ENCODE peak calls at places on chromosomes 2 and 18, in four cellular contexts. A is prostate gland, L is neural crest cell, U is type B pancreatic cell. Q is an unnamed sample.

GRCh38 chr2:64063454-64063853 is 44.2 kb upstream of the VPS54 start:
- DNase-seq in A (peak), L (no peak), U (no peak), Q (no peak)

GRCh38 chr18:52242711-52243110 is 97.3 kb upstream of the DCC start:
- DNase-seq in A (no peak), L (no peak), U (no peak), Q (no peak)

GRCh38 chr18:63236417-63236816 is 83.2 kb downstream of the BCL2 start:
- DNase-seq in A (no peak), L (no peak), U (no peak), Q (no peak)

GRCh38 chr2:232611559-232612218 is 21.7 kb upstream of the EFHD1 start:
- DNase-seq in A (peak), L (peak), U (no peak), Q (peak)

GRCh38 chr2:177675256-177676220 is 283.0 kb downstream of the AGPS start:
- DNase-seq in A (no peak), L (no peak), U (no peak), Q (no peak)

GRCh38 chr2:3377279-3377611 is 373 bp downstream of the EIPR1 start:
- DNase-seq in A (no peak), L (no peak), U (no peak), Q (no peak)

GRCh38 chr2:128237081-128237534 is 81.6 kb downstream of the HS6ST1 start:
- DNase-seq in A (no peak), L (no peak), U (no peak), Q (no peak)

GRCh38 chr2:74474481-74474880 is 2.0 kb upstream of the MRPL53 start:
- DNase-seq in A (no peak), L (no peak), U (no peak), Q (no peak)

GRCh38 chr2:142603761-142604160 is 273.7 kb upstream of the KYNU start:
- DNase-seq in A (no peak), L (no peak), U (no peak), Q (no peak)

GRCh38 chr2:42835577-42836371 is 43.4 kb upstream of the HAAO start:
- DNase-seq in A (no peak), L (no peak), U (peak), Q (no peak)

GRCh38 chr2:130787841-130788240 is 32.5 kb downstream of the AMER3 start:
- DNase-seq in A (no peak), L (no peak), U (peak), Q (no peak)

GRCh38 chr2:33023732-33024301 is 77.1 kb downstream of the LTBP1 start:
- DNase-seq in A (no peak), L (no peak), U (no peak), Q (no peak)

GRCh38 chr18:76821356-76821874 is 942 bp upstream of the ZNF236 start:
- DNase-seq in A (no peak), L (no peak), U (no peak), Q (no peak)

GRCh38 chr2:170361359-170361936 is 183.5 kb downstream of the MYO3B start:
- DNase-seq in A (peak), L (peak), U (no peak), Q (peak)

GRCh38 chr2:236654496-236654895 is 84.9 kb downstream of the ACKR3 start:
- DNase-seq in A (no peak), L (no peak), U (no peak), Q (no peak)

GRCh38 chr18:24534737-24535136 is 74.3 kb downstream of the HRH4 start:
- DNase-seq in A (no peak), L (no peak), U (no peak), Q (no peak)

GRCh38 chr18:12417687-12418086 is 10.0 kb downstream of the PRELID3A start:
- DNase-seq in A (no peak), L (no peak), U (no peak), Q (no peak)

GRCh38 chr2:8857709-8858108 is 20.3 kb upstream of the KIDINS220 start:
- DNase-seq in A (no peak), L (no peak), U (no peak), Q (no peak)

GRCh38 chr2:54038835-54039234 is 68.0 kb upstream of the PSME4 start:
- DNase-seq in A (no peak), L (no peak), U (no peak), Q (no peak)

GRCh38 chr2:231597627-231598026 is 5.0 kb downstream of the TEX44 start:
- DNase-seq in A (no peak), L (no peak), U (no peak), Q (no peak)

GRCh38 chr2:21379140-21379539 is 255.4 kb downstream of the TDRD15 start:
- DNase-seq in A (no peak), L (no peak), U (no peak), Q (no peak)

GRCh38 chr2:197674546-197674945 is 841 bp downstream of the RFTN2 start:
- DNase-seq in A (no peak), L (no peak), U (no peak), Q (no peak)

GRCh38 chr2:168700615-168701245 is 101.7 kb upstream of the NOSTRIN start:
- DNase-seq in A (no peak), L (no peak), U (no peak), Q (no peak)

GRCh38 chr2:106332054-106332453 is 136.2 kb downstream of the RGPD3 start:
- DNase-seq in A (no peak), L (no peak), U (no peak), Q (no peak)

GRCh38 chr2:3517948-3518495 is 1.3 kb downstream of the ADI1 start:
- DNase-seq in A (no peak), L (no peak), U (no peak), Q (no peak)

GRCh38 chr2:142061733-142062132 is 69.1 kb downstream of the LRP1B start:
- DNase-seq in A (no peak), L (no peak), U (no peak), Q (no peak)

GRCh38 chr2:149219853-149220252 is 110.5 kb upstream of the LYPD6 start:
- DNase-seq in A (no peak), L (no peak), U (no peak), Q (no peak)

GRCh38 chr18:5585653-5586052 is 41.9 kb upstream of the EPB41L3 start:
- DNase-seq in A (no peak), L (no peak), U (no peak), Q (no peak)

DNA sequence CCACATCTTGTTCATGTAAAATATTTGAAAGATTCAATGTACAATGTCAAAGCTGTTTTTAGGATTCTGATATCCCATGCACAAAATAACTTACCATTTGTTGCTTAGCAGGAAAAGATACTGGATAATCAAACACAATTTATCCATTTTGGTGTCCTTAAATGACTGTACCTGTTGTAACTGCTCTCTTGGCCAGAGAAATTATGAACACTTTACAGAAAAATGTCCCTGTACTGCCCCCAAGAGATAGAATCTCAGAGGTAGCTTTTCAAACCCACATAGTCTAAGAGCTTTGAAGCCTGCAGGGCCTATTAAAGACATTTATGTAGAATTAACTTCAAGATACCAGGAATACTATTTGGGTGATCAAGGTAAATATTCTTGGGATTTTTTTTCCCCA is 12.2 kb upstream of the ME2 start:
- DNase-seq in A (no peak), L (no peak), U (no peak), Q (no peak)
- TF ChIP-seq CTCF in A (no peak), L (no peak), U (no peak), Q (no peak)

GRCh38 chr2:36359006-36359580 is 3.5 kb downstream of the CRIM1 start:
- DNase-seq in A (no peak), L (no peak), U (no peak), Q (no peak)
- TF ChIP-seq CTCF in A (peak), L (peak), U (peak), Q (peak)

GRCh38 chr18:3238742-3239141 is 8.9 kb upstream of the MYL12A start:
- DNase-seq in A (no peak), L (no peak), U (no peak), Q (no peak)
- TF ChIP-seq CTCF in A (no peak), L (no peak), U (no peak), Q (no peak)

DNA sequence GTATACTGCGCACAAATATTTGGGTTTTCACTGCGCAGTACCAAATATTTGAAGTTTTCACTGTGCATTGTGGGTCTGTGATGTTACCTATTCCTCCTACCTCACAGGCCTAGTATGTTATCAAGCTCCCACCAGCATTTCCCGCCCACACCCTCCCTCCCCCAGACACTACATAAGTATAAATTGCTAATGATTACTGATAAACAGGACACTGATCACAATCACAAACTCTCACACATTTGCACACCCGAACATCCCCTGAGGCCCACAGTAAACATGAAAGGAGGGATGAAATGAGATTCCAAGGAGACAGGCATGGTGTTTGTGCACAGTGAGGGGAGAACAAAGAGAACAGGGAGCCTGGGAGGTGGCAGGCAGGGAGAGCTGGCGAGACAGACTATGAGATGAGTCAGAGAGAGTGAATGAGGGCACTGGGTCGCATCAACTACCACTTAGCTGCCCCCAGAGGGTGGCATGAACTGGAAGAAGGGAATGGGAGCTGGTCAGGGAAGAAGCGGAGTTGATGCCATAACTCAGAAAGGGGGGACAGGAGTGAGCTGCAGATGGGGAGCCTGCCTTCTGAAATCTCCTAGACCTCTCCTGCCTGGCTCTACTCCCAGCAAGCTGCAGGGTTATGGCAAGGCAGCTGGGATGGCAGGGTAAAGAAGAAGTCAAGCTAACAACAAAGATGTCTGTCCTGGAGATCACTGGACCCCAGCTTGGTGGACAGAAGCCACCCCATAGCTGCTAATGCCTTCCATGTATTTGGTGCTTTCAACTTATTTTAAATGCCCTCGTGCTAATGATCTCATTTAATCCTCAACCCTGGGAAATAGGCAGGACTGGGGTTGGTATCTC is 5.2 kb downstream of the KIF3C start:
- DNase-seq in A (no peak), L (no peak), U (no peak), Q (no peak)
- TF ChIP-seq CTCF in A (no peak), L (no peak), U (no peak), Q (no peak)

GRCh38 chr2:102194609-102195268 is 7.9 kb downstream of the IL1RL2 start:
- DNase-seq in A (no peak), L (no peak), U (no peak), Q (no peak)

GRCh38 chr2:102190425-102191107 is 3.7 kb downstream of the IL1RL2 start:
- DNase-seq in A (no peak), L (no peak), U (no peak), Q (no peak)

GRCh38 chr2:102193074-102193473 is 6.3 kb downstream of the IL1RL2 start:
- DNase-seq in A (no peak), L (no peak), U (no peak), Q (no peak)

GRCh38 chr2:102187191-102188150 is 648 bp downstream of the IL1RL2 start:
- DNase-seq in A (no peak), L (peak), U (no peak), Q (peak)

DNA sequence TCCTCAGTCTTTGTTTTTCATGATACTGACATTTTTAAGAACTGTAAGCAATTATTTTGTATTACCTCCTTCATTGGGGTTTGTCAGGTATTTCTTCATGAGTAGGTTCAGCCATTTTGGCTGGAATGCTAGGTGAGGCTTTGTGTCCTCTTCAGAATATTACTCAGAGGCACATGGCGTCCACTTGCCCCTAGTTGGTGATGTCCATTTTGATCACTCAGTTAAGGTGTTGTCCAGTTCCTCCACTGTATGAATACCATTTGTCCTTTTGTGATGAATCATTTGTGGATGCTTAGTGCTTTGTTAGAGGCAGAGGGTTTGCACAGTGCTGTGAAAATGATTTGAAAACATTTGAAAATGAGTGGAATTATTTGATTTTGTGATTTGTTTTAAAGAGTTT is 4.7 kb downstream of the IL1RL2 start:
- DNase-seq in A (no peak), L (no peak), U (no peak), Q (no peak)
- TF ChIP-seq CTCF in A (no peak), L (no peak), U (no peak), Q (no peak)

GRCh38 chr2:85838181-85838580 is 50.6 kb downstream of the ST3GAL5 start:
- DNase-seq in A (no peak), L (no peak), U (no peak), Q (no peak)
- TF ChIP-seq CTCF in A (no peak), L (no peak), U (no peak), Q (no peak)

GRCh38 chr2:23953625-23954024 is 13.4 kb downstream of the UBXN2A start:
- DNase-seq in A (no peak), L (no peak), U (no peak), Q (no peak)

DNA sequence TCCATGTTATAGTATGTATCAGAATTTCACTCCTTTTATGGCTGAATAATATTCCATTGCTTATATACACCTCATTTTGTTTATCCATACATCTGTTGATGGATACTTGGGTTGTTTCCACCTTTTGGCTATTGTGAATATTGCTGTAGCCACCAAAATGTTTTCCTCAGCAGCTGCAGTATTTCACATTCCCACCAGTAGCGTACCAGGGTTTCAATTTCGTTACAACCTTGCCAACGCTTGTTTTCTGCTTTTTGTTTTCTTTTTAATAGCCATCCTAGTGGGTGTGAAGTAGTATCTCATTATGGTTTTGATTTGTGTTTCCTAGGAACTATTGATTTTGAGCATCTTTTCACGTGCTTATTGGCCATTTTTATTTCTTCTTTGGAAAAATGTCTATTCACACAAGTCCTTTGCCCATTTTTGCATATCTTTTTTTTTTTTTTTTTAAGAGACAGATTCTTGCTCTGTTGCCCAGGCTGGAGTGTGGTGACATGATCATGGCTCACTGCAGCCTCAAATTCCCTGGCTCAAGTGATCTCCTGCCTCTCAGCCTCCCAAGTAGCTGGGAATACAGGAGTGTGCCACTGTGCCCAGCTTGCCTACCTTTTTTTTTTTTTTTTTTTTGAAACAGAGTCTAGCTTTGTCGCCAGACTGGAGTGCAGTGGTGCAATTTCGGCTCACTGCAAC is 14.2 kb downstream of the UBXN2A start:
- DNase-seq in A (no peak), L (no peak), U (no peak), Q (no peak)
- TF ChIP-seq CTCF in A (no peak), L (no peak), U (no peak), Q (no peak)

DNA sequence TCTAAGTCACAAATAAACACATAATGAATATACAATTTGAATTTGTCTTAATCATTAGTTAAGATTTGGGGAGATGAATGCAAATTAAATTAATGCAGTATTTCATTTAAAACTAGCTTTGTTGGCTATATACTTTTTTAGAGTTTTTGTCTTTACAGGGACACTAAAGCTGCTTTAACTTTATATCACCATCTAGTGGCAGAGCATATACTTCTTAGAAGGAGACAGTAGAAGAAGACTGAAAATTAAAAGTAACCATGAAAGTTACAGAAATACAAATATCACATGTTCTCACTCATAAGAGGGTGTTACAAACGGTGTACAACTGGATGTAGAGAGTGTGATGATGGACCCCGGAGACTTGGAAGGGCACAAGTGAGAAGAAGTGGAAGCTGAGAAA is 268.3 kb upstream of the NETO1 start:
- DNase-seq in A (no peak), L (no peak), U (no peak), Q (no peak)
- TF ChIP-seq CTCF in A (no peak), L (peak), U (peak), Q (no peak)

Q was measured in CD8-positive, alpha-beta T cell.